ENCODE peak calls at places on chromosome 20, in seven cellular contexts. T is SK-N-SH, F is HCT116, E is K562, Q is HepG2, D is H1, N is GM12878. Y is an unnamed sample.

GRCh38 chr20:905999-906520 is 10.1 kb downstream of the ANGPT4 start:
- DNase-seq in D (no peak), Q (no peak), T (no peak), N (no peak), E (no peak), F (no peak), Y (no peak)

GRCh38 chr20:49792006-49792405 is 20.6 kb upstream of the SLC9A8 start:
- DNase-seq in N (no peak), E (no peak), Q (no peak), T (no peak), F (no peak), D (no peak), Y (no peak)

GRCh38 chr20:4091332-4092135 is 76.2 kb upstream of the RNF24 start:
- DNase-seq in D (peak), F (no peak), N (no peak), Q (peak), E (peak), T (peak), Y (peak)

GRCh38 chr20:11218035-11218680 is 544.4 kb upstream of the JAG1 start:
- DNase-seq in T (no peak), Q (no peak), E (no peak), N (no peak), D (no peak), F (no peak), Y (no peak)

GRCh38 chr20:48671141-48671540 is 156.7 kb downstream of the PREX1 start:
- DNase-seq in D (no peak), E (no peak), T (no peak), N (no peak), Q (no peak), F (no peak), Y (no peak)

GRCh38 chr20:31516651-31517050 is 2.4 kb downstream of the HM13 start:
- DNase-seq in E (no peak), D (no peak), F (no peak), N (no peak), Q (no peak), T (no peak), Y (no peak)

GRCh38 chr20:38221041-38221589 is 39.4 kb downstream of the KIAA1755 start:
- DNase-seq in Q (peak), T (peak), N (no peak), D (peak), E (peak), F (peak), Y (peak)

GRCh38 chr20:2740702-2741101 is 48.1 kb downstream of the EBF4 start:
- DNase-seq in E (no peak), N (no peak), D (no peak), T (no peak), F (no peak), Q (no peak), Y (no peak)

GRCh38 chr20:50112512-50113419 is at the start of gene UBE2V1:
- DNase-seq in Q (peak), D (peak), N (peak), T (peak), E (peak), F (peak), Y (peak)

GRCh38 chr20:24254480-24254879 is 214.9 kb upstream of the SYNDIG1 start:
- DNase-seq in D (no peak), T (no peak), E (no peak), F (no peak), Q (no peak), N (no peak), Y (no peak)

GRCh38 chr20:50153500-50154377 is at the start of gene PEDS1:
- DNase-seq in Q (peak), E (peak), T (peak), N (peak), F (peak), D (peak), Y (peak)

GRCh38 chr20:36859700-36860330 is 16.1 kb upstream of the TLDC2 start:
- DNase-seq in D (no peak), F (no peak), Q (no peak), T (no peak), E (no peak), N (no peak), Y (no peak)

GRCh38 chr20:62923669-62924566 is 2.4 kb downstream of the DIDO1 start:
- DNase-seq in N (no peak), E (no peak), Q (peak), F (no peak), T (no peak), D (no peak), Y (no peak)

GRCh38 chr20:62925420-62926228 is 681 bp downstream of the DIDO1 start:
- DNase-seq in T (peak), D (no peak), F (no peak), Q (no peak), N (no peak), E (peak), Y (no peak)

GRCh38 chr20:62926229-62927127 is at the start of gene DIDO1:
- DNase-seq in T (peak), Q (peak), N (peak), F (peak), E (peak), D (peak), Y (peak)

GRCh38 chr20:62922451-62922921 is 3.8 kb downstream of the DIDO1 start:
- DNase-seq in T (no peak), E (no peak), N (no peak), Q (no peak), D (no peak), F (no peak), Y (peak)

GRCh38 chr20:62924567-62925419 is 1.5 kb downstream of the DIDO1 start:
- DNase-seq in E (no peak), T (peak), F (no peak), Q (peak), D (no peak), N (no peak), Y (peak)
- TF ChIP-seq JUND in E (no peak), T (no peak), F (no peak), Q (no peak), D (no peak), N (no peak), Y (no peak)

GRCh38 chr20:19773471-19773870 is 15.4 kb downstream of the RIN2 start:
- DNase-seq in N (no peak), F (no peak), D (no peak), E (no peak), T (no peak), Q (no peak), Y (no peak)

GRCh38 chr20:19771031-19771430 is 13.0 kb downstream of the RIN2 start:
- DNase-seq in E (no peak), N (no peak), D (no peak), Q (no peak), T (no peak), F (no peak), Y (no peak)

GRCh38 chr20:19775353-19776201 is 17.5 kb downstream of the RIN2 start:
- DNase-seq in Q (no peak), N (no peak), T (no peak), E (no peak), D (no peak), F (no peak), Y (peak)

GRCh38 chr20:19777311-19777710 is 19.3 kb downstream of the RIN2 start:
- DNase-seq in Q (no peak), F (no peak), D (no peak), E (no peak), T (no peak), N (no peak), Y (no peak)

DNA sequence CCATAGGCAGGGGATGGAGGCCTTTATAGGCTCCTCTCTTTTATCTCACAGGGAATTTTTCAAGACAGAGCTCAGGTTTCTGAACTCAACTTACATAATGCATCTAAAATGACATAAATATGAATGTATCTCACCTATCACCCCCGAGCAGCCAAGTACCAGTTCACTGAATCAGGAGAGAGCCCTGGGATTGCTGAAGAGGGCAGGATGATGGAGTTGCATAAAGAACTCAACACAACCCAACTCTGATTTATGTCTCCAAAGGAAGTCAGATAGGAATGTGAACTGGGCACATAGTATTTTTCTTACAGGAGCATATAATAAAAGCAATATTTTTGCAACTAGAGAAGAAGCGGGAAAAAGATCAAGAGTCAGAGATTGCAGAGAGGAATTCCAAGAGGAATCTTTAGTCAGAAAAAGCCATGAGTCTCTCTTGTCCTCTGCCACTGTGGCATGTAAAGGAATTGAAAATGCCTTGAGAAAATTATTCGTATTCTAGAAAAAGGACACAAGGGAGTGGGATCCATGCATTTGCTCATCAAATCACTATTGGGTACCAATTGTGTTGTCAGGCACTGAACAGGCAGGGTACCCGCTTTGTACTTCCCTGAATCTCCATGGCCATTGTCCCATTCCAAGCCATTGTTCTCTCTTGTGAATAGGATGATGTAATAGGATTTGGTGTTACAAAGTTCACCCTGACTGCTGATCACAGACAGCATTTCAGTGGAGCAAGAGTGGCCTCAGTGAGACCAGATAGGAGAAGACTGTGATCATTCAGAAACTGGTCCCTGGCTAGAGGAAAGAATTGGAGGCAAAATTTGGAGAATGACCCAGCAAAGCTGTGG is 16.3 kb downstream of the RIN2 start:
- DNase-seq in E (no peak), N (no peak), T (no peak), Q (peak), F (no peak), D (no peak), Y (no peak)
- TF ChIP-seq JUND in E (no peak), N (no peak), T (no peak), Q (peak), F (no peak), D (no peak), Y (no peak)

DNA sequence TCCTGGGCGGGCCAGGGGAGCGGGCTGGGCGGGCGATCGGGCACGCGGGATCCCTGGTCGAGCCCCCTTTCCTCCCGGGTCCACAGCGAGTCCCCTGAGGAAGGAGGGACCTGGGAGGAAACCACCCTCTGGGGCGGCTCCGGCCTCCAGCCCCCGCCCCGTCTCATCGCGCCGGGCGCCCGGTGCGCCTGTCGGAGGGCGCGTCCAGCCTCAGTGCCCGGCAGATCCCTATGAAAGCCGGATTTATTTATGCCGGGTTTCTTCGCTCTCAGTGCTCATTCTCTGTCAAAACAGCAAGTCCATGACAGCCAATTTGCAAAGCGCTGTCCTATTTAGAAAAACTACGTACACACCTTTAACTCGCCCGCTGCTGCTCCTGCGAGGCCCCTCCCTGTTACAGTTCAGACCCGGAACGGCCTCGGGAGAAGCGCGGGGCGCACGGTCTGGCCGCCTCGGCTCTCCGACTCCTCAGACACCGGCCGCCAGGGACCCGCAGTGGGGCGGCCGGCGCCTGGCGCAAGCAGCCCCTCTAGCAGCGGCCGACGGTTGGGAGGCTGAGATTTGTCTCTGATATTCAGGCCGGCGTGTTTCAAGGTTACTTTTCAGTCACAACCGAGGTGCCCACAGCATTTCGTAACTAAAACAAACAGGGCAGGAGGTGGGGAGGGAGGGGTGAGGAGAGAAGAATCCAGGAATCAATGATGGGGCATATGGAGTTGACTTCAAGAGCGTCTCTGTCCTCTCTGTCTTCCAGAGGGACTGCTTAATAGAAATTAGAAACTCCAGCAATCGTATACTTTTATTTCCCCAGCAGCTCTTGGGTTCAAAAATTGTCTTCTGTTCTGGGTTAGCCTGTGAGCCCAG is 782 bp upstream of the FOXA2 start:
- DNase-seq in E (peak), Q (peak), T (no peak), N (no peak), F (no peak), D (peak), Y (peak)
- TF ChIP-seq JUND in E (no peak), Q (no peak), T (no peak), N (no peak), F (no peak), D (no peak), Y (no peak)

GRCh38 chr20:45969712-45970634 is 2.0 kb downstream of the ZNF335 start:
- DNase-seq in T (peak), Q (peak), F (peak), N (no peak), D (no peak), E (peak), Y (peak)
- TF ChIP-seq JUND in T (no peak), Q (no peak), F (no peak), N (no peak), D (no peak), E (no peak), Y (no peak)

GRCh38 chr20:46196990-46197389 is 78.9 kb downstream of the CD40 start:
- DNase-seq in Q (no peak), D (no peak), T (no peak), E (no peak), N (no peak), F (no peak), Y (no peak)

GRCh38 chr20:46200582-46201570 is 82.8 kb downstream of the CD40 start:
- DNase-seq in E (no peak), Q (no peak), N (no peak), D (no peak), F (no peak), T (no peak), Y (no peak)

GRCh38 chr20:46195264-46196038 is 77.3 kb downstream of the CD40 start:
- DNase-seq in N (no peak), F (no peak), D (no peak), E (no peak), Q (no peak), T (no peak), Y (no peak)

GRCh38 chr20:46202758-46203509 is 84.8 kb downstream of the CD40 start:
- DNase-seq in E (no peak), F (no peak), T (peak), N (no peak), Q (no peak), D (no peak), Y (no peak)

GRCh38 chr20:46199198-46199597 is 81.1 kb downstream of the CD40 start:
- DNase-seq in N (no peak), T (no peak), Q (no peak), D (peak), E (peak), F (no peak), Y (peak)
- TF ChIP-seq JUND in N (no peak), T (no peak), Q (no peak), D (no peak), E (no peak), F (no peak), Y (no peak)

DNA sequence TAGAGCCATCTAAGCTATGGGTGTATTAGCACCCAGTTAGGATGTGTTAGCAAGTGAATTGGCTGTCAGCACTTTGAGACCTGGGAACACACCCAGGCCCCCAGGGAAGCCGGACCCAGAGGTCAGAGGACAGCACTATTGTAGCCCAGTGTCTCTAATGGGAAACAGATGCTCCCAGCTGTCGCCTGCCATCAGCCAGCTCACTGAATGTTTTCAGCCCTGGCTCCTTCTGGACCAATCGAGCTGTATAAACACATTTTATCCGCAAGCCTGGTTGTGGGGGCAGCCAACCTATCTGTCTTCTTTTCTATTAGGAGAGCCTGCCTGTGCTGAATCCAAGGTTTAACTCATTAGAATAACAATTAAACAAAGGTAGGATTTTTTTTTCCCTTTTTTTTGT is 10.8 kb upstream of the TASP1 start:
- DNase-seq in T (peak), F (no peak), N (no peak), E (no peak), D (peak), Q (no peak), Y (no peak)
- TF ChIP-seq JUND in T (no peak), F (no peak), N (no peak), E (no peak), D (no peak), Q (no peak), Y (no peak)

GRCh38 chr20:45444050-45444449 is 25.5 kb upstream of the WFDC2 start:
- DNase-seq in F (no peak), E (no peak), D (no peak), Q (no peak), N (no peak), T (no peak), Y (no peak)
- TF ChIP-seq JUND in F (no peak), E (no peak), D (no peak), Q (no peak), N (no peak), T (no peak), Y (no peak)

GRCh38 chr20:7859371-7859802 is 80.9 kb downstream of the HAO1 start:
- DNase-seq in D (no peak), N (peak), T (peak), F (no peak), Q (peak), E (peak), Y (peak)
- TF ChIP-seq JUND in D (no peak), N (no peak), T (no peak), F (no peak), Q (no peak), E (no peak), Y (no peak)

GRCh38 chr20:58243653-58244410 is 15.4 kb upstream of the ANKRD60 start:
- DNase-seq in N (no peak), D (no peak), E (no peak), Q (no peak), T (no peak), F (no peak), Y (no peak)

GRCh38 chr20:58239216-58239615 is 10.8 kb upstream of the ANKRD60 start:
- DNase-seq in E (no peak), T (no peak), N (no peak), Q (no peak), F (no peak), D (no peak), Y (no peak)

GRCh38 chr20:58242824-58243223 is 14.4 kb upstream of the ANKRD60 start:
- DNase-seq in T (no peak), F (no peak), D (no peak), Q (no peak), E (no peak), N (no peak), Y (no peak)

GRCh38 chr20:58244517-58245030 is 16.1 kb upstream of the ANKRD60 start:
- DNase-seq in F (no peak), N (no peak), Q (no peak), D (no peak), E (no peak), T (no peak), Y (no peak)

DNA sequence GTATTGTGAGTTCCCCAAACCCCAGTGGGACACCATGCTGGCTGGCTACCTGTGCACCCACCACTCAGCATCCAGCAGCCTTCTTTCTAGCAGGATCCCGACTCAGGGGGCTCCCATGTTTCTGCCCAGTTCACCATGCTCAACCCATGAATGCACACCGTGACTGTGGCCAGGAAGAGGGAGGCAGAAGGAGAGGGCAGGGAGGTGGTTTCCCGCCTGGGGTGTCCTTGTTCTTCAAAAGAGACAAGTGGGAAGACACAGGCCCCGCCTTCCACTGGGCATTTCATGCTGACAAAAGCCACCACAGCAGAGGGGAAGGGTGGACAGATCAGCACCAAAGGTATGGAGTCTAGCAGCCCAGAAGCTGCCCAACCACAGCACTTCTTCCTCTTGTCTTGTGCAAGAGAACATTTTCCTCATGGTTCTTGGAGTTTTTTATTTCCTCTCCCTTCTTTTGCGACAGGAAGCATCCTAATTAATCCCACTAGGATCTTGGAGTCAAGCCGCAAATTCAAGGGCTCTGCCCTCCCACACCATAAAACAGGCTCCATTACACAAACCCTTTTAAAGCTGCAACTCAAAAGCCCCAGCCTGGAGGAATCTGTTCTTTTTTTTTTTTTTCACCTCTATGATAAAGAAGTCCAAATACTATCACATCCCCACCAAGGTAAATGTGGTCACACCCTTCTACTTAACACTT is 13.5 kb upstream of the ANKRD60 start:
- DNase-seq in T (no peak), Q (no peak), N (no peak), F (no peak), E (no peak), D (no peak), Y (no peak)
- TF ChIP-seq JUND in T (no peak), Q (no peak), N (no peak), F (no peak), E (no peak), D (no peak), Y (no peak)

GRCh38 chr20:22509090-22509938 is 75.1 kb downstream of the FOXA2 start:
- DNase-seq in T (no peak), F (no peak), E (no peak), Q (peak), N (no peak), D (no peak), Y (no peak)
- TF ChIP-seq JUND in T (no peak), F (no peak), E (no peak), Q (no peak), N (no peak), D (no peak), Y (no peak)